ENCODE peak calls at places on chromosomes 3 and 15, in eight cellular contexts. One of them, this sample, is unnamed.

GRCh38 chr3:160981217-160981938 is 123.8 kb downstream of the B3GALNT1 start:
- DNase-seq in caudate nucleus: no peak
- DNase-seq in RPMI8226: no peak
- DNase-seq in cortex of kidney: no peak
- DNase-seq in activated T-helper 1 cell treated with Interleukin-2 at 50 U/mL for 16 hours: no peak
- DNase-seq in NCI-H2171 treated with DMSO at 0.1 percent for 48 hours: no peak
- DNase-seq in adrenal gland: peak
- DNase-seq in GM12865: peak
- DNase-seq in this sample: no peak

GRCh38 chr15:55319537-55320325 is 709 bp downstream of the PIGB start:
- DNase-seq in cortex of kidney: no peak
- DNase-seq in activated T-helper 1 cell treated with Interleukin-2 at 50 U/mL for 16 hours: no peak
- DNase-seq in caudate nucleus: no peak
- DNase-seq in RPMI8226: peak
- DNase-seq in NCI-H2171 treated with DMSO at 0.1 percent for 48 hours: no peak
- DNase-seq in adrenal gland: no peak
- DNase-seq in GM12865: peak
- DNase-seq in this sample: no peak

GRCh38 chr3:18837137-18837536 is 311.2 kb upstream of the KCNH8 start:
- DNase-seq in activated T-helper 1 cell treated with Interleukin-2 at 50 U/mL for 16 hours: no peak
- DNase-seq in caudate nucleus: no peak
- DNase-seq in cortex of kidney: no peak
- DNase-seq in GM12865: no peak
- DNase-seq in adrenal gland: no peak
- DNase-seq in NCI-H2171 treated with DMSO at 0.1 percent for 48 hours: no peak
- DNase-seq in RPMI8226: no peak
- DNase-seq in this sample: no peak

GRCh38 chr15:67547836-67548531 is 5.5 kb downstream of the MAP2K5 start:
- DNase-seq in caudate nucleus: no peak
- DNase-seq in GM12865: no peak
- DNase-seq in adrenal gland: no peak
- DNase-seq in activated T-helper 1 cell treated with Interleukin-2 at 50 U/mL for 16 hours: no peak
- DNase-seq in cortex of kidney: no peak
- DNase-seq in RPMI8226: no peak
- DNase-seq in NCI-H2171 treated with DMSO at 0.1 percent for 48 hours: no peak
- DNase-seq in this sample: no peak

GRCh38 chr15:89175617-89176191 is 45.7 kb downstream of the RLBP1 start:
- DNase-seq in RPMI8226: no peak
- DNase-seq in GM12865: no peak
- DNase-seq in adrenal gland: peak
- DNase-seq in caudate nucleus: no peak
- DNase-seq in NCI-H2171 treated with DMSO at 0.1 percent for 48 hours: no peak
- DNase-seq in cortex of kidney: no peak
- DNase-seq in activated T-helper 1 cell treated with Interleukin-2 at 50 U/mL for 16 hours: no peak
- DNase-seq in this sample: no peak

GRCh38 chr3:1830851-1831250 is 267.8 kb upstream of the CNTN4 start:
- DNase-seq in adrenal gland: no peak
- DNase-seq in GM12865: no peak
- DNase-seq in RPMI8226: no peak
- DNase-seq in NCI-H2171 treated with DMSO at 0.1 percent for 48 hours: no peak
- DNase-seq in cortex of kidney: no peak
- DNase-seq in activated T-helper 1 cell treated with Interleukin-2 at 50 U/mL for 16 hours: no peak
- DNase-seq in caudate nucleus: no peak
- DNase-seq in this sample: no peak

GRCh38 chr15:39058371-39059131 is 493.9 kb upstream of the RASGRP1 start:
- DNase-seq in activated T-helper 1 cell treated with Interleukin-2 at 50 U/mL for 16 hours: no peak
- DNase-seq in caudate nucleus: no peak
- DNase-seq in RPMI8226: no peak
- DNase-seq in cortex of kidney: no peak
- DNase-seq in adrenal gland: no peak
- DNase-seq in NCI-H2171 treated with DMSO at 0.1 percent for 48 hours: no peak
- DNase-seq in GM12865: no peak
- DNase-seq in this sample: no peak

GRCh38 chr3:115445559-115445958 is 177.8 kb upstream of the GAP43 start:
- DNase-seq in activated T-helper 1 cell treated with Interleukin-2 at 50 U/mL for 16 hours: no peak
- DNase-seq in adrenal gland: no peak
- DNase-seq in caudate nucleus: no peak
- DNase-seq in RPMI8226: no peak
- DNase-seq in NCI-H2171 treated with DMSO at 0.1 percent for 48 hours: no peak
- DNase-seq in GM12865: no peak
- DNase-seq in cortex of kidney: no peak
- DNase-seq in this sample: no peak

GRCh38 chr3:122515856-122516255 is 1.1 kb upstream of the KPNA1 start:
- DNase-seq in RPMI8226: no peak
- DNase-seq in activated T-helper 1 cell treated with Interleukin-2 at 50 U/mL for 16 hours: no peak
- DNase-seq in cortex of kidney: no peak
- DNase-seq in NCI-H2171 treated with DMSO at 0.1 percent for 48 hours: no peak
- DNase-seq in caudate nucleus: no peak
- DNase-seq in adrenal gland: no peak
- DNase-seq in GM12865: no peak
- DNase-seq in this sample: no peak

GRCh38 chr3:118587847-118588246 is 446.8 kb downstream of the IGSF11 start:
- DNase-seq in NCI-H2171 treated with DMSO at 0.1 percent for 48 hours: no peak
- DNase-seq in GM12865: peak
- DNase-seq in caudate nucleus: no peak
- DNase-seq in activated T-helper 1 cell treated with Interleukin-2 at 50 U/mL for 16 hours: no peak
- DNase-seq in cortex of kidney: no peak
- DNase-seq in RPMI8226: no peak
- DNase-seq in adrenal gland: no peak
- DNase-seq in this sample: no peak

GRCh38 chr15:41996376-41996775 is 24.0 kb upstream of the EHD4 start:
- DNase-seq in cortex of kidney: no peak
- DNase-seq in adrenal gland: no peak
- DNase-seq in NCI-H2171 treated with DMSO at 0.1 percent for 48 hours: no peak
- DNase-seq in activated T-helper 1 cell treated with Interleukin-2 at 50 U/mL for 16 hours: no peak
- DNase-seq in caudate nucleus: no peak
- DNase-seq in GM12865: no peak
- DNase-seq in RPMI8226: no peak
- DNase-seq in this sample: no peak

GRCh38 chr15:99443056-99443756 is 122.6 kb upstream of the MEF2A start:
- DNase-seq in caudate nucleus: no peak
- DNase-seq in NCI-H2171 treated with DMSO at 0.1 percent for 48 hours: no peak
- DNase-seq in RPMI8226: no peak
- DNase-seq in GM12865: no peak
- DNase-seq in adrenal gland: no peak
- DNase-seq in activated T-helper 1 cell treated with Interleukin-2 at 50 U/mL for 16 hours: no peak
- DNase-seq in cortex of kidney: no peak
- DNase-seq in this sample: no peak

GRCh38 chr15:39845582-39845981 is 62.9 kb upstream of the FSIP1 start:
- DNase-seq in RPMI8226: no peak
- DNase-seq in GM12865: peak
- DNase-seq in activated T-helper 1 cell treated with Interleukin-2 at 50 U/mL for 16 hours: no peak
- DNase-seq in caudate nucleus: no peak
- DNase-seq in NCI-H2171 treated with DMSO at 0.1 percent for 48 hours: no peak
- DNase-seq in cortex of kidney: no peak
- DNase-seq in adrenal gland: no peak
- DNase-seq in this sample: no peak

GRCh38 chr3:127652246-127652995 is 20.3 kb upstream of the ABTB1 start:
- DNase-seq in NCI-H2171 treated with DMSO at 0.1 percent for 48 hours: peak
- DNase-seq in caudate nucleus: no peak
- DNase-seq in cortex of kidney: no peak
- DNase-seq in GM12865: peak
- DNase-seq in activated T-helper 1 cell treated with Interleukin-2 at 50 U/mL for 16 hours: no peak
- DNase-seq in RPMI8226: peak
- DNase-seq in adrenal gland: peak
- DNase-seq in this sample: no peak

GRCh38 chr3:150223090-150223489 is 185.0 kb upstream of the TSC22D2 start:
- DNase-seq in RPMI8226: no peak
- DNase-seq in caudate nucleus: no peak
- DNase-seq in adrenal gland: no peak
- DNase-seq in cortex of kidney: no peak
- DNase-seq in activated T-helper 1 cell treated with Interleukin-2 at 50 U/mL for 16 hours: no peak
- DNase-seq in NCI-H2171 treated with DMSO at 0.1 percent for 48 hours: no peak
- DNase-seq in GM12865: no peak
- DNase-seq in this sample: no peak

GRCh38 chr3:100179692-100180349 is 65.5 kb upstream of the FILIP1L start:
- DNase-seq in GM12865: no peak
- DNase-seq in activated T-helper 1 cell treated with Interleukin-2 at 50 U/mL for 16 hours: no peak
- DNase-seq in NCI-H2171 treated with DMSO at 0.1 percent for 48 hours: no peak
- DNase-seq in cortex of kidney: no peak
- DNase-seq in adrenal gland: no peak
- DNase-seq in caudate nucleus: no peak
- DNase-seq in RPMI8226: no peak
- DNase-seq in this sample: no peak

GRCh38 chr3:29064085-29064484 is 216.8 kb upstream of the RBMS3 start:
- DNase-seq in GM12865: peak
- DNase-seq in cortex of kidney: no peak
- DNase-seq in adrenal gland: no peak
- DNase-seq in NCI-H2171 treated with DMSO at 0.1 percent for 48 hours: no peak
- DNase-seq in caudate nucleus: no peak
- DNase-seq in activated T-helper 1 cell treated with Interleukin-2 at 50 U/mL for 16 hours: no peak
- DNase-seq in RPMI8226: no peak
- DNase-seq in this sample: no peak

GRCh38 chr3:88433572-88433971 is 283.8 kb downstream of the C3orf38 start:
- DNase-seq in NCI-H2171 treated with DMSO at 0.1 percent for 48 hours: peak
- DNase-seq in cortex of kidney: no peak
- DNase-seq in GM12865: peak
- DNase-seq in activated T-helper 1 cell treated with Interleukin-2 at 50 U/mL for 16 hours: no peak
- DNase-seq in caudate nucleus: no peak
- DNase-seq in RPMI8226: peak
- DNase-seq in adrenal gland: no peak
- DNase-seq in this sample: peak

GRCh38 chr3:156817931-156818765 is 8.0 kb upstream of the LEKR1 start:
- DNase-seq in NCI-H2171 treated with DMSO at 0.1 percent for 48 hours: no peak
- DNase-seq in cortex of kidney: no peak
- DNase-seq in RPMI8226: peak
- DNase-seq in adrenal gland: no peak
- DNase-seq in activated T-helper 1 cell treated with Interleukin-2 at 50 U/mL for 16 hours: no peak
- DNase-seq in GM12865: peak
- DNase-seq in caudate nucleus: no peak
- DNase-seq in this sample: no peak

GRCh38 chr3:127684871-127685707 is 12.3 kb downstream of the ABTB1 start:
- DNase-seq in GM12865: no peak
- DNase-seq in RPMI8226: peak
- DNase-seq in caudate nucleus: no peak
- DNase-seq in adrenal gland: peak
- DNase-seq in activated T-helper 1 cell treated with Interleukin-2 at 50 U/mL for 16 hours: no peak
- DNase-seq in cortex of kidney: no peak
- DNase-seq in NCI-H2171 treated with DMSO at 0.1 percent for 48 hours: no peak
- DNase-seq in this sample: no peak

This sample was measured in occipital lobe.